ENCODE peak calls at places on chromosomes 1 and 21, in four cellular contexts. F, H, C and X are unnamed samples.

GRCh38 chr1:76546354-76546933 is 320.8 kb upstream of the ST6GALNAC5 start:
- DNase-seq in C (no peak), F (no peak), H (peak; percentile 49), X (no peak)

GRCh38 chr21:26115346-26115745 is 55.2 kb downstream of the APP start:
- DNase-seq in H (peak; percentile 30), F (no peak), C (no peak), X (no peak)

GRCh38 chr1:25566730-25567341 is 23.4 kb downstream of the LDLRAP1 start:
- DNase-seq in H (peak; percentile 54), C (no peak), F (no peak), X (peak; percentile 32)

GRCh38 chr1:30532621-30533020 is 190.8 kb downstream of the MATN1 start:
- DNase-seq in F (no peak), H (no peak), C (no peak), X (no peak)

GRCh38 chr1:87560961-87561360 is 232.3 kb downstream of the LMO4 start:
- DNase-seq in H (no peak), C (no peak), F (no peak), X (no peak)

GRCh38 chr1:92709738-92710137 is 75.2 kb downstream of the EVI5 start:
- DNase-seq in C (no peak), H (no peak), F (peak; percentile 48), X (peak; percentile 43)

GRCh38 chr1:32775640-32776337 is 41.4 kb downstream of the YARS1 start:
- DNase-seq in H (peak; percentile 70), C (no peak), F (no peak), X (no peak)

GRCh38 chr1:193479187-193479586 is 292.8 kb upstream of the B3GALT2 start:
- DNase-seq in F (no peak), H (no peak), C (peak; percentile 81), X (no peak)

GRCh38 chr21:42118901-42119300 is 47.8 kb downstream of the UMODL1 start:
- DNase-seq in C (no peak), H (peak; percentile 58), F (no peak), X (no peak)

GRCh38 chr1:9687120-9687875 is 35.8 kb downstream of the PIK3CD start:
- DNase-seq in H (peak; percentile 92), C (no peak), F (peak; percentile 81), X (peak; percentile 80)

GRCh38 chr1:109788695-109789521 is 25.2 kb upstream of the EPS8L3 start:
- DNase-seq in H (peak; percentile 66), F (peak; percentile 73), C (no peak), X (peak; percentile 58)

GRCh38 chr1:2174348-2175054 is 20.1 kb downstream of the FAAP20 start:
- DNase-seq in H (peak; percentile 94), F (peak; percentile 79), C (no peak), X (peak; percentile 84)

DNA sequence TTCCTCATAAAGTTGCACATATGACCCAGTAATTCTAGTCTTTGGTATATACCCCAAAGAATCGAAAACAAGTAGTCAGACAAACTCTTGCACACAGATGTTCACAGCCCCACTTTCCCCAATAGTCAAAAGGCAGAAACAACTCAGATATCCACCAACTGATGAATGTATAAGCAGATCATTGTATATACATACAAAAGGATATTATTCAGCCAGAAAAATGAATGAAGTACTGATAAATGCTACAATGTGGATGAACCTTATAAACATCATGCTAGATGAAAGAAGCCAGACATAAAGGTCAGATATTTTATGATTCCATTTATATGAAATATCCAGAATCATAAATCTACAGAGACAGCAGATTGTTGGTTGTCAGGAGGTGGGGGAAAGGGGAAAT is 27.3 kb downstream of the SHCBP1L start:
- DNase-seq in H (no peak), F (no peak), C (no peak), X (no peak)
- TF ChIP-seq USF1 in H (no peak), F (no peak), C (no peak), X (no peak)

DNA sequence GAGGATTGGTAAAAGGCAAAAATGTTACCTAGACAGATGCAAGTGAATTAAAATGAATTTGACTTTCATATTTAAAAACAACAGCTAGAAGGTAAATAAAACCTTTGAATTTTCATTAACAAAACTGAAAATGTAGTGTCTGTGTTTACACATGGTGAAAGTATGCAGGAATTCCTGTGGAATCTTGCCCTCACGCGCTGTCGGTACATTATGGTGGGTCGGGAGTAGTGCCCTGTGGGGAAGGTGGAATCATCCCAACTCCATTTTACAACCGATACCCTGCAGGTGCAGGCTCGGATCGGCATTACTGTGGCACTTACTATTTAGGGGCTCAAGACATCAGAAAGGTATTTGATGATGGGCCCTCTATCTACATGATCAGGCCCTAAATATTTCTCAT is 197.2 kb upstream of the MAP1LC3C start:
- DNase-seq in H (no peak), F (no peak), C (no peak), X (no peak)
- TF ChIP-seq USF2 in H (no peak), F (no peak), C (no peak), X (no peak)

DNA sequence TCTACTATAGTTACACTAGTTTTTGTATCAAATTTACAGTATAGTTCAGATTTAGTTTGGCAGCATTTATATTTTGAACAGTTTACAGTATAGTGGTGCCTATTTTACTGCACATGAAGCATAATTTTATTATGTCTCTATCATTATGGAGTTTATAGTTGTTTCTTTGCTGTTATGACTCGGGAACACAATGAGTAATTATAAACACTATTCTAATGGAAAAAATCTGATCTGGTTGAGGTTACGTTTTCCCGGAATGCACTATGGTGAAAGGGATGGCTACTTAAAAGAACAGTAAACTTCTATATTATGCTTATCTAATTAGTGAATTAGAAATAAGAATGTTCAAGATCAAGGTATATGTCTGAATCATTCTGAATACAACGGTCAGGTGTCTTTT is 10.6 kb downstream of the LCA5L start:
- DNase-seq in H (no peak), F (no peak), C (no peak), X (no peak)
- TF ChIP-seq USF1 in H (no peak), F (no peak), C (no peak), X (no peak)

DNA sequence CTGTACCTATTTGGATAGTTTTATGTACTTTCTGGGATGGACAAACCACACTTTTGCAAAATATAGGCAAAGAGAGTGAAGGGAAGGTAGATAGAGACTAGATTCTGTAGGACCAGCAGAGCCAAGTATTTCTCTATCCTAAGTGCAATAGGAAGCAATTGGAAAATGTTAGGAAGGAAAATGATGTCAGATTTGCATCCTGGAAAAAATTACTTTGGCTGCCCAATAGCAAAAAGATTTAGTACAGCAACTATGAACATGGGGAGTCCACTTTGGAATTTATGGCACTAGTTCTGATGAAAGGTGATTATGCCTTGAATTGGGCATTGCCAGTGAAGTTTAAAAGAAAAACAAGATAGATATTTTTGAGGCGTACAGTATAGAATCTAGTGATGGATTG is 50.7 kb upstream of the CACYBP start:
- DNase-seq in H (no peak), C (no peak), F (no peak), X (no peak)
- TF ChIP-seq USF2 in H (no peak), C (no peak), F (no peak), X (no peak)

DNA sequence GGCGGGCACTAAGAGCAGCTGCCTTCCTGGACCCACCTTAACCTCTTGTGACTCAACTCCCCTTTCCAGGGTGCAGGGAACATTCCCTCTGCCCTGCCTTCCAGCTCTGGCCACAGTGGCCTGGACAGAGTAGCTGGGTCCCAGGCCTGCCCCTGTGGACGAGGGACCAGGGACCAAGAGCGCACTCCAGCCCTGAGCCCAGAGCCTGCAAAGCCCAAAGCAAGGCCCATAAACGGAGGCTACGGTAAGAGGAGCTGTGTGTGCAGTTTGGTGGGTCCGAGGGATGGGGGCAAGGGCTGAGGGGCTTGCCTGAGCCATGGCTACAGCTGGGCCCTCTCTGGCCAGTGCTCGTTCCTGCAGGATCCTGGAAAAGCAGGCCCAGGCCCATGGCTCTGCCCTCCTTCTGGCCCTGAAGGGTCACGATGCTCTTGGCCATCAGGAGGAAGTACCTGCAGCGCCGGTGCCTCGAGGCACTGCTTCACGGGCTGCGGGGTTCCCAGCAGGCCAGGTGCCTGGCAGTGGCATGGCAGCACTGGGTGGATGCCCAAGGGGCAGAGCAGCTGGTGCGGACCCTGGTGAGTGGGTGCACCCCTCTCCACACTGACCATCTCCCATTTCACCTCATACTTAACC is 17.8 kb downstream of the MTHFR start:
- DNase-seq in C (no peak), F (no peak), H (no peak), X (no peak)
- TF ChIP-seq USF1 in C (no peak), F (no peak), H (no peak), X (no peak)

GRCh38 chr1:150567341-150567716 is 12.1 kb downstream of the MCL1 start:
- DNase-seq in F (no peak), C (peak; percentile 96), H (no peak), X (no peak)
- TF ChIP-seq USF2 in F (no peak), C (no peak), H (no peak), X (no peak)